ENCODE peak calls at places on chromosomes 6 and 20, in four cellular contexts. G is H1, X is dorsolateral prefrontal cortex, U is AG04449. W is an unnamed sample.

GRCh38 chr6:37648465-37649330 is 49.0 kb downstream of the MDGA1 start:
- DNase-seq in X (no peak), G (peak), U (no peak), W (no peak)

GRCh38 chr6:39338406-39338805 is 15.9 kb upstream of the KCNK16 start:
- DNase-seq in X (no peak), G (no peak), U (no peak), W (no peak)

GRCh38 chr6:82362868-82363267 is 749 bp upstream of the TPBG start:
- DNase-seq in G (no peak), U (peak), X (no peak), W (peak)

GRCh38 chr6:140174509-140174908 is 800.1 kb upstream of the CITED2 start:
- DNase-seq in X (no peak), G (no peak), U (peak), W (peak)

GRCh38 chr20:2814587-2815051 is at the start of gene C20orf141:
- DNase-seq in U (peak), X (no peak), G (no peak), W (peak)

GRCh38 chr6:105359419-105360366 is 43.2 kb downstream of the PREP start:
- DNase-seq in U (peak), X (no peak), G (no peak), W (peak)

GRCh38 chr20:38680492-38681118 is 43.7 kb upstream of the SLC32A1 start:
- DNase-seq in U (no peak), X (no peak), G (no peak), W (no peak)

GRCh38 chr6:150425508-150425907 is 56.7 kb downstream of the IYD start:
- DNase-seq in U (no peak), X (no peak), G (no peak), W (no peak)

GRCh38 chr6:157905590-157906337 is 75.9 kb upstream of the SYNJ2 start:
- DNase-seq in X (no peak), U (no peak), G (no peak), W (no peak)

GRCh38 chr6:113599444-113599843 is 257.7 kb upstream of the MARCKS start:
- DNase-seq in U (no peak), G (no peak), X (no peak), W (no peak)

GRCh38 chr20:21796059-21796458 is 90.6 kb downstream of the PAX1 start:
- DNase-seq in X (no peak), U (no peak), G (no peak), W (no peak)

GRCh38 chr6:132122871-132123270 is 171.7 kb upstream of the CCN2 start:
- DNase-seq in X (no peak), G (no peak), U (peak), W (peak)

GRCh38 chr6:124669713-124670480 is 292.3 kb upstream of the RNF217 start:
- DNase-seq in G (no peak), U (no peak), X (no peak), W (no peak)

GRCh38 chr6:138526822-138527235 is 27.5 kb upstream of the NHSL1 start:
- DNase-seq in G (no peak), U (no peak), X (no peak), W (no peak)

GRCh38 chr6:128725271-128726233 is 157.4 kb upstream of the LAMA2 start:
- DNase-seq in U (no peak), G (no peak), X (no peak), W (no peak)

GRCh38 chr6:56851104-56851503 is 103.8 kb upstream of the BEND6 start:
- DNase-seq in U (no peak), G (no peak), X (no peak), W (no peak)

GRCh38 chr20:37335642-37336368 is 10.1 kb upstream of the SRC start:
- DNase-seq in U (no peak), X (no peak), G (no peak), W (no peak)

GRCh38 chr6:83592770-83593394 is 80.5 kb downstream of the PRSS35 start:
- DNase-seq in G (peak), U (no peak), X (no peak), W (no peak)

GRCh38 chr20:34971038-34971872 is 15.6 kb downstream of the MYH7B start:
- DNase-seq in U (no peak), G (no peak), X (no peak), W (no peak)

GRCh38 chr20:51750037-51750769 is 18.0 kb downstream of the ATP9A start:
- DNase-seq in U (peak), G (no peak), X (peak), W (peak)

GRCh38 chr6:83308833-83309232 is 115.7 kb downstream of the RWDD2A start:
- DNase-seq in U (no peak), G (no peak), X (no peak), W (no peak)

GRCh38 chr6:127176175-127176574 is 57.7 kb downstream of the RSPO3 start:
- DNase-seq in X (no peak), G (no peak), U (no peak), W (no peak)

GRCh38 chr6:98525860-98526259 is 308.5 kb upstream of the POU3F2 start:
- DNase-seq in G (peak), X (no peak), U (no peak), W (no peak)

GRCh38 chr6:106773956-106774629 is 144.7 kb downstream of the QRSL1 start:
- DNase-seq in X (no peak), G (no peak), U (no peak), W (no peak)

GRCh38 chr6:148523051-148523450 is 180.4 kb downstream of the SASH1 start:
- DNase-seq in G (no peak), X (no peak), U (peak), W (no peak)

GRCh38 chr6:81376745-81377144 is 375.7 kb downstream of the TENT5A start:
- DNase-seq in U (no peak), X (no peak), G (no peak), W (no peak)

GRCh38 chr6:81735756-81736380 is 16.6 kb downstream of the TENT5A start:
- DNase-seq in X (no peak), G (no peak), U (no peak), W (no peak)

GRCh38 chr6:121435444-121436069 is at the start of gene GJA1:
- DNase-seq in X (no peak), G (peak), U (peak), W (peak)

GRCh38 chr6:151240036-151240685 is 394 bp downstream of the AKAP12 start:
- DNase-seq in U (no peak), X (peak), G (peak), W (no peak)

GRCh38 chr6:16712931-16713484 is 48.3 kb downstream of the ATXN1 start:
- DNase-seq in U (peak), G (no peak), X (no peak), W (peak)

GRCh38 chr6:32154514-32155161 is 697 bp downstream of the PPT2 start:
- DNase-seq in G (no peak), X (peak), U (no peak), W (no peak)

GRCh38 chr6:139028242-139028657 is 295 bp upstream of the ABRACL start:
- DNase-seq in X (no peak), U (no peak), G (peak), W (no peak)

GRCh38 chr6:68774843-68775242 is 139.8 kb downstream of the ADGRB3 start:
- DNase-seq in U (no peak), G (no peak), X (no peak), W (no peak)

GRCh38 chr6:7911345-7911725 is 747 bp upstream of the TXNDC5 start:
- DNase-seq in U (no peak), G (no peak), X (no peak), W (no peak)

GRCh38 chr6:166439366-166440091 is 56.8 kb upstream of the MPC1 start:
- DNase-seq in G (no peak), X (no peak), U (no peak), W (no peak)
- H3K4me3 ChIP-seq in G (no peak), X (no peak), U (no peak), W (no peak)

GRCh38 chr20:61185841-61186601 is 66.0 kb upstream of the CDH4 start:
- DNase-seq in X (no peak), U (peak), G (no peak), W (peak)
- TF ChIP-seq CTCF in X (no peak), U (no peak), G (no peak), W (peak)

GRCh38 chr6:43806041-43806757 is 36.2 kb downstream of the VEGFA start:
- DNase-seq in G (no peak), U (no peak), X (no peak), W (no peak)

GRCh38 chr6:43803055-43803782 is 33.2 kb downstream of the VEGFA start:
- DNase-seq in X (no peak), U (no peak), G (no peak), W (no peak)

GRCh38 chr6:43803783-43804549 is 34.0 kb downstream of the VEGFA start:
- DNase-seq in U (no peak), X (no peak), G (no peak), W (no peak)

GRCh38 chr6:43805695-43806040 is 35.7 kb downstream of the VEGFA start:
- DNase-seq in U (no peak), G (no peak), X (no peak), W (no peak)

GRCh38 chr6:43804550-43805223 is 34.7 kb downstream of the VEGFA start:
- DNase-seq in G (no peak), U (no peak), X (no peak), W (no peak)
- H3K4me3 ChIP-seq in G (no peak), U (no peak), X (no peak), W (no peak)

DNA sequence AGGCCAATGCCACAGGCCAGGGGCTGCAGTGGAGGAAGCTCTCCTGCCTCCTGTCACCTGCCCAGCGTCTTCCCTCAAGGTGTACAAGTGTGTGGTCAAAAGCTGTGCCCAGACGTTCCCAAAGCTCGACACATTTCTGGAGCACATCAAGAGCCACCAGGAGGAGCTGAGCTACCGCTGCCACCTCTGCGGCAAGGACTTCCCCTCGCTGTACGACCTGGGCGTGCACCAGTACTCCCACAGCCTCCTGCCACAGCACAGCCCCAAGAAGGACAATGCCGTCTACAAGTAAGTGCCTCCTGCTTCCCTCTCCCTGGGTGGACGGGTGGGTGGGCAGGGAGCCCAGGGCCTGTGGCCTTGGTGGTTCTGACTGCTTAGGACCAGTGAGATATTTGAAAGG is 38.2 kb downstream of the ZNF341 start:
- DNase-seq in X (no peak), U (no peak), G (no peak), W (no peak)
- TF ChIP-seq CTCF in X (no peak), U (no peak), G (no peak), W (no peak)

DNA sequence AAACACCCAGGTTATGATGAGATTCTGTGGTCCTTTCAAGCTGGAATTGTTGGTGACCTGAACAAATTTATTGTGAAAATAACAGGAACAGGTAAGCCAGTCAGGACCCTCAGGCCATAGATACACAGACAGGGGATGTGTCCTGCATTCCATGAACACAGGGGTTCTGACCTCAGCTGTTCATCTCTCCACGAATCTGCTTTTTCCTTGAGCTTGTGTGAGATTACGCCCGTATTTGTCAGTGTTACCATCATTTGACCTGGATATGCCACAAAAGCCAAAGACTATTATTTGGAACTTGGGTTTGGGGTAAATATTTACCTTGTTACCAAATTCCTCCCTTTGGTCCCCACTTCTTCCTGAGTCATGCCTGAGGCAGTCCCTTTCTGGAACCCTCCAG is 288.9 kb downstream of the PREX1 start:
- DNase-seq in G (no peak), U (no peak), X (no peak), W (no peak)
- H3K4me3 ChIP-seq in G (no peak), U (no peak), X (no peak), W (no peak)

DNA sequence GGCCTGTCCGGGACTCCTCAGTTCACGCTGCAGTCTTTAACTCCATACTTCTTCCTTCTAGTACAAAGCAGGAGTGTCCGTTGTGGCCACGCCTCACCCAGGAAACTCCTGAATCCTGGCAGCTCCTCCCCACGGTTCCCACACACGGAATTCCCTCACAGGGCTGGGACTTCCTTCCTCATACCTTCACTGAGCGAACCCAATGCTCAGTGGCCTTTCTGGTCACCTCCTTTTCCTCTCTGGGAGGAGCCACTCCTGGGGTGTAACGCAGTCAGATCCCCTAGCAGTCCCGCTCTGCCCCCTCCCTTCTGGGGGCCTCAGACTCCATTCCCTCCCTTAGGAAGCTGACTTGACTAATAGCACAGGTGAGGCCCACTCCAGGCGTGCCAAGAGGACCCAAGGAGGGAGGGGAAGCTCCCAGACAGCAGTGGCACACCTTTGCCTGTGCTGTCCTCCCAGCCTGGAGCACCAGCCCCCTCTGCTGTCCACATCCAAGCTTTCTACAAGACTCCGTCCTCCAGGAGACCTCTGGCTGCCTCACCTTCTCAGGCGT is at the start of gene SLC52A3:
- DNase-seq in U (no peak), G (peak), X (no peak), W (no peak)
- TF ChIP-seq CTCF in U (no peak), G (peak), X (no peak), W (no peak)

GRCh38 chr6:11785449-11785951 is 6.9 kb upstream of the ADTRP start:
- DNase-seq in X (no peak), G (no peak), U (no peak), W (no peak)
- H3K4me3 ChIP-seq in X (no peak), G (no peak), U (no peak), W (no peak)

W was measured in AG04450.